ENCODE peak calls at places on chromosomes 12 and 14, in five cellular contexts. One of them, this sample, is unnamed.

GRCh38 chr12:128259556-128260070 is 7.4 kb upstream of the TMEM132C start:
- DNase-seq in CD14-positive monocyte: no peak
- DNase-seq in NCI-H345: peak; percentile 3
- DNase-seq in C1 segment of cervical spinal cord: peak; percentile 24
- DNase-seq in HuH-7.5: no peak
- DNase-seq in this sample: peak; percentile 5

GRCh38 chr14:69093551-69094421 is 59.1 kb downstream of the DCAF5 start:
- DNase-seq in CD14-positive monocyte: no peak
- DNase-seq in C1 segment of cervical spinal cord: peak; percentile 20
- DNase-seq in NCI-H345: peak; percentile 10
- DNase-seq in HuH-7.5: no peak
- DNase-seq in this sample: peak; percentile 46

GRCh38 chr12:49662998-49663843 is 39.9 kb downstream of the PRPF40B start:
- DNase-seq in HuH-7.5: no peak
- DNase-seq in NCI-H345: no peak
- DNase-seq in C1 segment of cervical spinal cord: peak; percentile 35
- DNase-seq in CD14-positive monocyte: peak; percentile 85
- DNase-seq in this sample: peak; percentile 95

GRCh38 chr12:120376009-120376408 is 7.0 kb upstream of the MSI1 start:
- DNase-seq in NCI-H345: no peak
- DNase-seq in C1 segment of cervical spinal cord: no peak
- DNase-seq in CD14-positive monocyte: no peak
- DNase-seq in HuH-7.5: no peak
- DNase-seq in this sample: no peak

GRCh38 chr14:104239866-104240301 is 101.5 kb downstream of the KIF26A start:
- DNase-seq in C1 segment of cervical spinal cord: no peak
- DNase-seq in NCI-H345: no peak
- DNase-seq in CD14-positive monocyte: no peak
- DNase-seq in HuH-7.5: no peak
- DNase-seq in this sample: no peak

GRCh38 chr12:62684586-62685295 is 218.1 kb downstream of the MON2 start:
- DNase-seq in C1 segment of cervical spinal cord: no peak
- DNase-seq in CD14-positive monocyte: no peak
- DNase-seq in HuH-7.5: no peak
- DNase-seq in NCI-H345: no peak
- DNase-seq in this sample: peak; percentile 83

GRCh38 chr12:51687142-51687935 is 96.3 kb downstream of the SCN8A start:
- DNase-seq in CD14-positive monocyte: no peak
- DNase-seq in C1 segment of cervical spinal cord: no peak
- DNase-seq in NCI-H345: no peak
- DNase-seq in HuH-7.5: no peak
- DNase-seq in this sample: peak; percentile 79

GRCh38 chr14:101065696-101066694 is 162.5 kb upstream of the RTL1 start:
- DNase-seq in HuH-7.5: no peak
- DNase-seq in CD14-positive monocyte: peak; percentile 28
- DNase-seq in NCI-H345: no peak
- DNase-seq in C1 segment of cervical spinal cord: no peak
- DNase-seq in this sample: no peak

GRCh38 chr14:95901014-95901413 is 24.4 kb downstream of the TUNAR start:
- DNase-seq in CD14-positive monocyte: no peak
- DNase-seq in C1 segment of cervical spinal cord: no peak
- DNase-seq in HuH-7.5: no peak
- DNase-seq in NCI-H345: no peak
- DNase-seq in this sample: no peak

This sample was measured in cardiac fibroblast.